ENCODE peak calls at places on chromosomes 3 and 15, in eight cellular contexts. One of them, this sample, is unnamed.

GRCh38 chr15:23734856-23735255 is 47.8 kb upstream of the NDN start:
- DNase-seq in Panc1: no peak
- DNase-seq in HepG2: no peak
- DNase-seq in HL-60: no peak
- DNase-seq in transverse colon: no peak
- DNase-seq in HCT116: no peak
- DNase-seq in GM23338: no peak
- DNase-seq in endothelial cell of umbilical vein: no peak
- DNase-seq in this sample: no peak

GRCh38 chr3:8712045-8712870 is 21.3 kb upstream of the CAV3 start:
- DNase-seq in Panc1: no peak
- DNase-seq in HepG2: no peak
- DNase-seq in HL-60: no peak
- DNase-seq in transverse colon: no peak
- DNase-seq in HCT116: no peak
- DNase-seq in GM23338: no peak
- DNase-seq in endothelial cell of umbilical vein: no peak
- DNase-seq in this sample: no peak

GRCh38 chr15:45064386-45064785 is 41.4 kb downstream of the SORD start:
- DNase-seq in Panc1: no peak
- DNase-seq in HepG2: peak; percentile 84
- DNase-seq in HL-60: no peak
- DNase-seq in transverse colon: no peak
- DNase-seq in HCT116: no peak
- DNase-seq in GM23338: no peak
- DNase-seq in endothelial cell of umbilical vein: no peak
- DNase-seq in this sample: no peak

GRCh38 chr3:85567074-85567676 is 608.4 kb downstream of the CADM2 start:
- DNase-seq in Panc1: no peak
- DNase-seq in HepG2: peak; percentile 38
- DNase-seq in HL-60: peak; percentile 43
- DNase-seq in transverse colon: peak; percentile 30
- DNase-seq in HCT116: no peak
- DNase-seq in GM23338: peak; percentile 84
- DNase-seq in endothelial cell of umbilical vein: peak; percentile 29
- DNase-seq in this sample: no peak

GRCh38 chr3:153752405-153753027 is 368.7 kb upstream of the ARHGEF26 start:
- DNase-seq in Panc1: no peak
- DNase-seq in HepG2: no peak
- DNase-seq in HL-60: peak; percentile 4
- DNase-seq in transverse colon: no peak
- DNase-seq in HCT116: no peak
- DNase-seq in GM23338: no peak
- DNase-seq in endothelial cell of umbilical vein: no peak
- DNase-seq in this sample: no peak

GRCh38 chr3:12336099-12336498 is 47.2 kb downstream of the PPARG start:
- DNase-seq in Panc1: no peak
- DNase-seq in HepG2: no peak
- DNase-seq in HL-60: peak; percentile 75
- DNase-seq in transverse colon: no peak
- DNase-seq in HCT116: no peak
- DNase-seq in GM23338: no peak
- DNase-seq in endothelial cell of umbilical vein: no peak
- DNase-seq in this sample: no peak

GRCh38 chr3:72210248-72210647 is 425.3 kb upstream of the PROK2 start:
- DNase-seq in Panc1: no peak
- DNase-seq in HepG2: no peak
- DNase-seq in HL-60: no peak
- DNase-seq in transverse colon: no peak
- DNase-seq in HCT116: no peak
- DNase-seq in GM23338: no peak
- DNase-seq in endothelial cell of umbilical vein: no peak
- DNase-seq in this sample: no peak

GRCh38 chr3:87855626-87856025 is 203.2 kb downstream of the CGGBP1 start:
- DNase-seq in Panc1: no peak
- DNase-seq in HepG2: no peak
- DNase-seq in HL-60: no peak
- DNase-seq in transverse colon: no peak
- DNase-seq in HCT116: no peak
- DNase-seq in GM23338: no peak
- DNase-seq in endothelial cell of umbilical vein: peak; percentile 39
- DNase-seq in this sample: no peak

GRCh38 chr3:66593978-66594377 is 93.2 kb upstream of the LRIG1 start:
- DNase-seq in Panc1: peak; percentile 32
- DNase-seq in HepG2: peak; percentile 74
- DNase-seq in HL-60: no peak
- DNase-seq in transverse colon: no peak
- DNase-seq in HCT116: peak; percentile 68
- DNase-seq in GM23338: no peak
- DNase-seq in endothelial cell of umbilical vein: no peak
- DNase-seq in this sample: no peak

GRCh38 chr3:58530354-58530865 is 6.6 kb downstream of the ACOX2 start:
- DNase-seq in Panc1: no peak
- DNase-seq in HepG2: no peak
- DNase-seq in HL-60: no peak
- DNase-seq in transverse colon: no peak
- DNase-seq in HCT116: no peak
- DNase-seq in GM23338: no peak
- DNase-seq in endothelial cell of umbilical vein: no peak
- DNase-seq in this sample: no peak

GRCh38 chr3:134149286-134149685 is 101.4 kb downstream of the RYK start:
- DNase-seq in Panc1: no peak
- DNase-seq in HepG2: no peak
- DNase-seq in HL-60: no peak
- DNase-seq in transverse colon: no peak
- DNase-seq in HCT116: no peak
- DNase-seq in GM23338: no peak
- DNase-seq in endothelial cell of umbilical vein: no peak
- DNase-seq in this sample: no peak

GRCh38 chr15:52378746-52379394 is 83.3 kb upstream of the MYO5C start:
- DNase-seq in Panc1: no peak
- DNase-seq in HepG2: no peak
- DNase-seq in HL-60: no peak
- DNase-seq in transverse colon: no peak
- DNase-seq in HCT116: no peak
- DNase-seq in GM23338: no peak
- DNase-seq in endothelial cell of umbilical vein: no peak
- DNase-seq in this sample: no peak

GRCh38 chr15:60405405-60405804 is 7.6 kb upstream of the ANXA2 start:
- DNase-seq in Panc1: no peak
- DNase-seq in HepG2: no peak
- DNase-seq in HL-60: no peak
- DNase-seq in transverse colon: no peak
- DNase-seq in HCT116: no peak
- DNase-seq in GM23338: no peak
- DNase-seq in endothelial cell of umbilical vein: no peak
- DNase-seq in this sample: no peak

GRCh38 chr15:60412026-60412425 is 14.2 kb upstream of the ANXA2 start:
- DNase-seq in Panc1: no peak
- DNase-seq in HepG2: no peak
- DNase-seq in HL-60: no peak
- DNase-seq in transverse colon: no peak
- DNase-seq in HCT116: no peak
- DNase-seq in GM23338: no peak
- DNase-seq in endothelial cell of umbilical vein: no peak
- DNase-seq in this sample: no peak

GRCh38 chr15:60406513-60407124 is 8.8 kb upstream of the ANXA2 start:
- DNase-seq in Panc1: no peak
- DNase-seq in HepG2: no peak
- DNase-seq in HL-60: no peak
- DNase-seq in transverse colon: no peak
- DNase-seq in HCT116: no peak
- DNase-seq in GM23338: no peak
- DNase-seq in endothelial cell of umbilical vein: no peak
- DNase-seq in this sample: no peak

GRCh38 chr15:60407406-60407805 is 9.6 kb upstream of the ANXA2 start:
- DNase-seq in Panc1: no peak
- DNase-seq in HepG2: no peak
- DNase-seq in HL-60: no peak
- DNase-seq in transverse colon: no peak
- DNase-seq in HCT116: no peak
- DNase-seq in GM23338: no peak
- DNase-seq in endothelial cell of umbilical vein: peak; percentile 32
- DNase-seq in this sample: no peak

GRCh38 chr15:60408438-60409105 is 10.8 kb upstream of the ANXA2 start:
- DNase-seq in Panc1: no peak
- DNase-seq in HepG2: peak; percentile 16
- DNase-seq in HL-60: peak; percentile 65
- DNase-seq in transverse colon: no peak
- DNase-seq in HCT116: no peak
- DNase-seq in GM23338: no peak
- DNase-seq in endothelial cell of umbilical vein: peak; percentile 78
- DNase-seq in this sample: no peak
- TF ChIP-seq POLR2AphosphoS5 in Panc1: no peak
- TF ChIP-seq POLR2AphosphoS5 in HepG2: no peak
- TF ChIP-seq POLR2AphosphoS5 in HL-60: no peak
- TF ChIP-seq POLR2AphosphoS5 in transverse colon: no peak
- TF ChIP-seq POLR2AphosphoS5 in HCT116: no peak
- TF ChIP-seq POLR2AphosphoS5 in GM23338: no peak
- TF ChIP-seq POLR2AphosphoS5 in endothelial cell of umbilical vein: peak; percentile 20
- TF ChIP-seq POLR2AphosphoS5 in this sample: no peak

GRCh38 chr15:39131605-39132004 is 449.3 kb upstream of the THBS1 start:
- DNase-seq in Panc1: no peak
- DNase-seq in HepG2: no peak
- DNase-seq in HL-60: no peak
- DNase-seq in transverse colon: no peak
- DNase-seq in HCT116: no peak
- DNase-seq in GM23338: no peak
- DNase-seq in endothelial cell of umbilical vein: peak; percentile 42
- DNase-seq in this sample: no peak
- H3K27ac ChIP-seq in Panc1: peak overlapping the region; percentile 34
- H3K27ac ChIP-seq in HepG2: no peak overlapping the region
- H3K27ac ChIP-seq in HL-60: no peak overlapping the region
- H3K27ac ChIP-seq in transverse colon: no peak overlapping the region
- H3K27ac ChIP-seq in HCT116: no peak overlapping the region
- H3K27ac ChIP-seq in GM23338: no peak overlapping the region
- H3K27ac ChIP-seq in endothelial cell of umbilical vein: peak overlapping the region; percentile 97
- H3K27ac ChIP-seq in this sample: no peak overlapping the region

GRCh38 chr3:127676921-127677351 is 4.2 kb downstream of the ABTB1 start:
- DNase-seq in Panc1: no peak
- DNase-seq in HepG2: no peak
- DNase-seq in HL-60: no peak
- DNase-seq in transverse colon: no peak
- DNase-seq in HCT116: no peak
- DNase-seq in GM23338: no peak
- DNase-seq in endothelial cell of umbilical vein: no peak
- DNase-seq in this sample: peak; percentile 47

GRCh38 chr3:127674099-127674792 is 1.5 kb downstream of the ABTB1 start:
- DNase-seq in Panc1: no peak
- DNase-seq in HepG2: no peak
- DNase-seq in HL-60: no peak
- DNase-seq in transverse colon: no peak
- DNase-seq in HCT116: no peak
- DNase-seq in GM23338: no peak
- DNase-seq in endothelial cell of umbilical vein: no peak
- DNase-seq in this sample: no peak

GRCh38 chr3:127674793-127675189 is 2.0 kb downstream of the ABTB1 start:
- DNase-seq in Panc1: no peak
- DNase-seq in HepG2: no peak
- DNase-seq in HL-60: no peak
- DNase-seq in transverse colon: no peak
- DNase-seq in HCT116: no peak
- DNase-seq in GM23338: no peak
- DNase-seq in endothelial cell of umbilical vein: no peak
- DNase-seq in this sample: peak; percentile 36

GRCh38 chr3:127676456-127676855 is 3.7 kb downstream of the ABTB1 start:
- DNase-seq in Panc1: no peak
- DNase-seq in HepG2: no peak
- DNase-seq in HL-60: no peak
- DNase-seq in transverse colon: no peak
- DNase-seq in HCT116: no peak
- DNase-seq in GM23338: no peak
- DNase-seq in endothelial cell of umbilical vein: no peak
- DNase-seq in this sample: no peak

DNA sequence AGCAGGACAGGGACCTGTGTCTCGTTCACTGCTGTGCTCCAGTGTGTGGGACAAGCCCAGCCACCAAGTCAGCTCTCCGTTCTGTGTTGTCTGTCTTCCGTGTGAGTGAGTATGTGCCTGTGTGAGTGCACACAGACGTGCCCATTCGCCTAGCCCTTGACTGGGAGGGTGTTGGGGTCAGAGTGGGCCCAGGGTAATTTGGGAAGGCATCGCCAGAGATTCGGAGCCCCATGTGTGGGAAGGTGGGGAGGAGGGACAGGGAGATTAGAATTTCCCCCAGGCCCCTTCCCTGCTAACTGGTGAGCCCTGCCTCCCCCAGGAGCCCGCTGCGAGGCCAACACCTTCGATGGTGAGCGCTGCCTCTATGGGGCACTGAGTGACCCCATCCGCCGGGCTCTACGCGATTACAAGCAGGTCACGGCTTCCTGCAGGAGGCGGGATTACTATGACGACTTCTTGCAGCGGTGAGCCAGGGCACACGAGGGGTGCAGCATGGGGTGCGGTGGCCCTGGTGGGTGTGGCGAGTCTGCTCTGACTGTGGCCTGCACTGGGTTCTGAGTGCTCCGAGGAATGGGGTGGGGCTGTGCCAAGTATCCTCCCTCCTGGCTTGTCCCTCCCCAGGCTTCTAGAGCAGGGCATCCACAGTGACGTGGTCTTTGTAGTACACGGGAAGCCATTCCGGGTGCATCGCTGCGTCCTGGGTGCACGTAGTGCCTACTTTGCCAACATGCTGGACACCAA is 3.1 kb downstream of the ABTB1 start:
- DNase-seq in Panc1: no peak
- DNase-seq in HepG2: no peak
- DNase-seq in HL-60: no peak
- DNase-seq in transverse colon: no peak
- DNase-seq in HCT116: no peak
- DNase-seq in GM23338: no peak
- DNase-seq in endothelial cell of umbilical vein: no peak
- DNase-seq in this sample: no peak
- TF ChIP-seq POLR2AphosphoS5 in Panc1: no peak
- TF ChIP-seq POLR2AphosphoS5 in HepG2: no peak
- TF ChIP-seq POLR2AphosphoS5 in HL-60: no peak
- TF ChIP-seq POLR2AphosphoS5 in transverse colon: no peak
- TF ChIP-seq POLR2AphosphoS5 in HCT116: no peak
- TF ChIP-seq POLR2AphosphoS5 in GM23338: no peak
- TF ChIP-seq POLR2AphosphoS5 in endothelial cell of umbilical vein: no peak
- TF ChIP-seq POLR2AphosphoS5 in this sample: no peak

DNA sequence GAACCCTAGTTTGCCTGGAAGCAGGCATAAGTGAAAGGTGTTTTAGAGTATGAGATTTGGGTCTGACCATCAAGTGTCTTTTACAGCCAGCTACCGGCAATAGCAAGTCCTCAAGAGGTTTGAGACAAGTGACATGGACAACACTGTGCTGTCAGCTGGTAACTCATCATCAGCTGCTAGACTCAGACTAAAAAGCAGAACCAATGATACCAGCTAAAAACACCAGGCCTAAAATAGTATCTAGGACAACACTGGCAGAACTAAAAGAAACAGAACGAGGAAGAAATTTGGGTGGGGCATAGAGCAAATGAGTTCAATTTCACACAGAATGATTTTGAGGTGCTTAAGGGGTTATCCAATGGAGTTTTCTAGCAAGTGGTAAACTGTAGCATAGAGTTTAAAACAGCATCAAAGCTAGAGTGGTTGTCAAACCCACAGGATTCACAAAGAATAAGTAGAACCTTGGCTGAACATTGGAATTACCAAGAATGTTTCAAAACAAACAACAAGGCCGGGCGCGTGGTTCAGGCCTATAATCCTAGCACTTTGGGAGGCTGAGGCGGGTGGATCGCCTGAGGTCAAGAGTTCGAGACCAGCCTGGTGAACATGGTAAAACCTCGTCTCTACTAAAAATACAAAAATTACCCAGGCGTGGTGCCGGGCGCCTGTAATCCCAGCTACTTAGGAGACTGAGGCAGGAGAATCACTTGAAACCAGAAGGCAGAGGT is 3.9 kb downstream of the CIAO2A start:
- DNase-seq in Panc1: no peak
- DNase-seq in HepG2: no peak
- DNase-seq in HL-60: no peak
- DNase-seq in transverse colon: no peak
- DNase-seq in HCT116: no peak
- DNase-seq in GM23338: no peak
- DNase-seq in endothelial cell of umbilical vein: no peak
- DNase-seq in this sample: no peak
- H3K27ac ChIP-seq in Panc1: no peak overlapping the region
- H3K27ac ChIP-seq in HepG2: no peak overlapping the region
- H3K27ac ChIP-seq in HL-60: peak overlapping the region; percentile 63
- H3K27ac ChIP-seq in transverse colon: no peak overlapping the region
- H3K27ac ChIP-seq in HCT116: no peak overlapping the region
- H3K27ac ChIP-seq in GM23338: no peak overlapping the region
- H3K27ac ChIP-seq in endothelial cell of umbilical vein: no peak overlapping the region
- H3K27ac ChIP-seq in this sample: no peak overlapping the region

This sample was measured in breast epithelium.